ENCODE peak calls at places on chromosomes 1 and 21, in six cellular contexts. D, V, S, P, K and H are unnamed samples.

GRCh38 chr1:15038232-15039016 is 115.1 kb upstream of the TMEM51 start:
- DNase-seq in K (peak; percentile 21), D (no peak), P (no peak), S (no peak), V (no peak), H (no peak)

GRCh38 chr21:35005077-35005476 is 44.0 kb downstream of the RUNX1 start:
- DNase-seq in P (no peak), V (no peak), D (no peak), K (no peak), S (no peak), H (no peak)

GRCh38 chr1:97920275-97920831 is 481 bp downstream of the DPYD start:
- DNase-seq in S (no peak), P (no peak), K (no peak), D (no peak), V (no peak), H (no peak)

GRCh38 chr1:219876798-219877209 is 51.6 kb downstream of the SLC30A10 start:
- DNase-seq in S (no peak), P (no peak), D (no peak), K (no peak), V (no peak), H (no peak)

GRCh38 chr1:169483500-169483966 is 2.2 kb downstream of the SLC19A2 start:
- DNase-seq in S (no peak), P (no peak), D (peak; percentile 26), K (no peak), V (peak; percentile 40), H (no peak)

GRCh38 chr21:42278750-42279149 is 36.5 kb downstream of the TFF3 start:
- DNase-seq in P (no peak), D (no peak), K (no peak), V (no peak), S (no peak), H (no peak)

GRCh38 chr1:208445710-208446702 is 201.8 kb upstream of the PLXNA2 start:
- DNase-seq in K (no peak), P (no peak), D (no peak), V (no peak), S (no peak), H (no peak)

GRCh38 chr21:16589046-16589445 is 859.3 kb downstream of the USP25 start:
- DNase-seq in V (no peak), D (peak; percentile 17), S (no peak), K (no peak), P (no peak), H (no peak)

GRCh38 chr21:41133896-41134522 is 34.0 kb upstream of the BACE2 start:
- DNase-seq in V (peak; percentile 31), P (no peak), S (no peak), D (peak; percentile 4), K (no peak), H (peak; percentile 36)

GRCh38 chr21:34074283-34075098 is 1.1 kb downstream of the MRPS6 start:
- DNase-seq in D (no peak), S (no peak), V (no peak), P (no peak), K (peak; percentile 17), H (no peak)

GRCh38 chr1:160488347-160489058 is 34.6 kb downstream of the SLAMF6 start:
- DNase-seq in K (no peak), S (no peak), P (no peak), D (no peak), V (no peak), H (no peak)

GRCh38 chr1:14742181-14742980 is 143.9 kb downstream of the KAZN start:
- DNase-seq in S (peak; percentile 44), V (peak; percentile 92), K (no peak), D (no peak), P (peak; percentile 95), H (peak; percentile 98)

GRCh38 chr1:167713330-167714081 is 8.3 kb upstream of the MPZL1 start:
- DNase-seq in P (no peak), S (no peak), K (peak; percentile 24), V (no peak), D (no peak), H (no peak)

GRCh38 chr1:38918568-38918967 is 23.1 kb downstream of the RHBDL2 start:
- DNase-seq in P (no peak), D (no peak), S (no peak), K (no peak), V (no peak), H (no peak)

GRCh38 chr21:25997788-25998611 is 172.6 kb downstream of the APP start:
- DNase-seq in K (no peak), S (no peak), P (no peak), D (peak; percentile 35), V (no peak), H (no peak)

GRCh38 chr1:226736908-226737818 is 1.9 kb downstream of the ITPKB start:
- DNase-seq in V (no peak), S (no peak), P (no peak), K (peak; percentile 62), D (peak; percentile 76), H (no peak)

GRCh38 chr1:93713247-93713764 is 31.7 kb upstream of the BCAR3 start:
- DNase-seq in S (no peak), K (no peak), P (no peak), D (no peak), V (no peak), H (no peak)

GRCh38 chr1:170213598-170213997 is 67.8 kb downstream of the NTMT2 start:
- DNase-seq in V (no peak), P (no peak), D (no peak), S (no peak), K (no peak), H (peak; percentile 56)

GRCh38 chr1:194658090-194658439 is 1471.7 kb upstream of the B3GALT2 start:
- DNase-seq in K (no peak), D (no peak), P (peak; percentile 28), S (peak; percentile 18), V (no peak), H (no peak)

GRCh38 chr1:9422921-9423505 is 116.3 kb upstream of the SLC25A33 start:
- DNase-seq in K (no peak), S (no peak), V (no peak), P (no peak), D (no peak), H (no peak)